ENCODE peak calls at places on chromosomes 3 and 15, in six cellular contexts. G, S, P, K, O and H are unnamed samples.

GRCh38 chr3:171977860-171978259 is 61.5 kb upstream of the FNDC3B start:
- DNase-seq in O (no peak), G (no peak), K (no peak), S (no peak), P (no peak), H (no peak)

GRCh38 chr3:9485248-9485647 is 68.4 kb downstream of the LHFPL4 start:
- DNase-seq in P (no peak), G (no peak), S (no peak), O (no peak), K (no peak), H (no peak)

GRCh38 chr3:51682079-51682478 is 11.0 kb downstream of the TEX264 start:
- DNase-seq in S (peak), K (peak), G (no peak), O (peak), P (peak), H (peak)

GRCh38 chr3:188671941-188672340 is 499.8 kb upstream of the TPRG1 start:
- DNase-seq in P (no peak), K (no peak), S (no peak), O (no peak), G (no peak), H (no peak)

GRCh38 chr3:11878837-11879236 is 32.2 kb upstream of the TAMM41 start:
- DNase-seq in O (no peak), P (no peak), K (peak), S (no peak), G (no peak), H (no peak)

GRCh38 chr15:79682285-79682684 is 214.5 kb downstream of the MTHFS start:
- DNase-seq in K (no peak), G (peak), O (no peak), P (no peak), S (no peak), H (no peak)

GRCh38 chr3:78737988-78738387 is 1029.8 kb downstream of the ROBO1 start:
- DNase-seq in O (no peak), G (no peak), K (no peak), P (peak), S (peak), H (no peak)

GRCh38 chr3:71035886-71036285 is 547.6 kb downstream of the FOXP1 start:
- DNase-seq in K (no peak), S (no peak), P (no peak), G (no peak), O (peak), H (no peak)

GRCh38 chr3:137812018-137812417 is 47.9 kb downstream of the SOX14 start:
- DNase-seq in P (no peak), K (no peak), S (no peak), G (no peak), O (no peak), H (no peak)

GRCh38 chr3:155069729-155070128 is 10.4 kb upstream of the MME start:
- DNase-seq in S (no peak), G (no peak), K (no peak), O (no peak), P (no peak), H (no peak)

GRCh38 chr3:147449669-147450068 is 40.5 kb downstream of the ZIC1 start:
- DNase-seq in S (no peak), G (no peak), P (no peak), O (no peak), K (no peak), H (no peak)

GRCh38 chr3:87206635-87207034 is 20.5 kb upstream of the CHMP2B start:
- DNase-seq in O (no peak), K (no peak), G (no peak), S (no peak), P (no peak), H (no peak)

GRCh38 chr3:133896002-133896761 is 500 bp upstream of the RAB6B start:
- DNase-seq in G (peak), P (peak), O (no peak), K (peak), S (no peak), H (peak)

GRCh38 chr3:14201881-14202684 is 23.5 kb downstream of the LSM3 start:
- DNase-seq in K (no peak), G (no peak), S (no peak), O (no peak), P (no peak), H (no peak)

GRCh38 chr3:47315069-47315647 is 32.4 kb downstream of the KLHL18 start:
- DNase-seq in P (no peak), G (no peak), O (peak), K (no peak), S (no peak), H (no peak)

GRCh38 chr3:189937302-189938255 is 183.1 kb downstream of the P3H2 start:
- DNase-seq in O (no peak), S (no peak), P (no peak), G (no peak), K (no peak), H (no peak)

GRCh38 chr3:65666426-65667091 is 372.2 kb downstream of the MAGI1 start:
- DNase-seq in K (no peak), P (no peak), G (no peak), O (no peak), S (no peak), H (no peak)

GRCh38 chr3:11774296-11774877 is 72.3 kb downstream of the TAMM41 start:
- DNase-seq in O (peak), P (peak), K (peak), G (no peak), S (no peak), H (peak)

GRCh38 chr15:79467865-79468586 is 35.9 kb downstream of the MINAR1 start:
- DNase-seq in G (no peak), O (no peak), S (no peak), P (no peak), K (no peak), H (no peak)

GRCh38 chr3:37986479-37987314 is 3.9 kb upstream of the VILL start:
- DNase-seq in P (no peak), K (peak), O (peak), G (no peak), S (no peak), H (peak)

GRCh38 chr15:83100072-83100646 is 7.3 kb upstream of the TM6SF1 start:
- DNase-seq in G (no peak), O (no peak), K (no peak), S (no peak), P (no peak), H (no peak)

GRCh38 chr3:8519156-8519555 is 17.5 kb downstream of the LMCD1 start:
- DNase-seq in S (no peak), K (no peak), O (no peak), P (no peak), G (no peak), H (no peak)